ENCODE peak calls at places on chromosome 10, in eight cellular contexts. V is HCT116, G is psoas muscle, Z is cardiac muscle cell, W is stomach, U is fibroblast of pulmonary artery, X is GM13977, P is transverse colon. Y is an unnamed sample.
A peak's percentile ranks its signal among the peaks of the same experiment; 100 is the strongest.

GRCh38 chr10:131841669-131842139 is 59.1 kb upstream of the PPP2R2D start:
- DNase-seq in V (no peak), P (no peak), X (no peak), Z (no peak), G (peak; percentile 22), U (no peak), W (no peak), Y (no peak)

GRCh38 chr10:71268247-71268691 is 50.8 kb upstream of the SLC29A3 start:
- DNase-seq in Z (peak; percentile 68), G (no peak), V (no peak), W (no peak), U (peak; percentile 63), X (no peak), P (no peak), Y (peak; percentile 28)

GRCh38 chr10:29048506-29048905 is 240.4 kb upstream of the LYZL1 start:
- DNase-seq in Z (no peak), P (no peak), U (no peak), X (no peak), W (no peak), G (no peak), V (no peak), Y (no peak)

GRCh38 chr10:127064474-127064873 is 131.9 kb downstream of the INSYN2A start:
- DNase-seq in W (no peak), V (no peak), U (no peak), G (no peak), X (no peak), Z (no peak), P (no peak), Y (no peak)

GRCh38 chr10:27276581-27276980 is 36.0 kb upstream of the ACBD5 start:
- DNase-seq in P (no peak), X (no peak), G (no peak), U (no peak), W (no peak), Z (no peak), V (no peak), Y (no peak)

GRCh38 chr10:112520864-112521263 is 73.8 kb downstream of the VTI1A start:
- DNase-seq in U (no peak), X (no peak), W (no peak), Z (no peak), G (no peak), V (no peak), P (no peak), Y (no peak)

GRCh38 chr10:5547684-5547933 is 22.8 kb downstream of the CALML3 start:
- DNase-seq in V (no peak), P (no peak), G (no peak), W (no peak), U (peak; percentile 22), X (no peak), Z (no peak), Y (no peak)

GRCh38 chr10:30792025-30792424 is 162.5 kb upstream of the LYZL2 start:
- DNase-seq in V (no peak), P (no peak), Z (no peak), U (no peak), W (no peak), G (no peak), X (no peak), Y (no peak)

GRCh38 chr10:88389456-88389855 is 193.7 kb downstream of the RNLS start:
- DNase-seq in W (no peak), X (no peak), Z (peak; percentile 49), U (peak; percentile 82), P (peak; percentile 31), V (no peak), G (no peak), Y (peak; percentile 13)

DNA sequence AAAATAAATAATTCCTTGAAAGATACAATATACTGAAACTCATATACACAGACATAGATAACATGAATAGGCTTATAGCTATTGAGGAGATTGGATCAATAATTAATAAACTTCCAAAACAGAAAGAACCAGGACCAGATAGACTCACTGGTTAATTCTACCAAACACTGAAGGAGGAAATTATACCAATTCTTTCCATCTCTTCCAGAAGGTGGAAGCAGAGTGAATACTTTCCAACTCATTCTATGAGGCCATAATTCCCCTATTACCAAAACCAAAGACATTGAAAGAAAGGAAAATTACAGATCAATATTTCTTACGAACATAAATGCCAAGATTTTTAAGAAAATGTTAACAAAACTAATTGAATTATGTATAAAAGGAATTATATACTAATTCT is 624.8 kb upstream of the LRRTM3 start:
- DNase-seq in X (no peak), V (no peak), Z (no peak), U (no peak), W (no peak), P (no peak), G (no peak), Y (no peak)
- TF ChIP-seq CTCF in X (no peak), V (no peak), Z (no peak), U (no peak), W (no peak), P (no peak), G (no peak), Y (no peak)

GRCh38 chr10:61588770-61589211 is 73.9 kb upstream of the CABCOCO1 start:
- DNase-seq in X (no peak), P (no peak), G (no peak), U (no peak), Z (no peak), W (no peak), V (no peak), Y (no peak)

GRCh38 chr10:61586829-61587228 is 75.9 kb upstream of the CABCOCO1 start:
- DNase-seq in G (no peak), Z (no peak), W (no peak), V (no peak), P (no peak), X (no peak), U (no peak), Y (no peak)

GRCh38 chr10:61594430-61594829 is 68.3 kb upstream of the CABCOCO1 start:
- DNase-seq in P (no peak), W (no peak), G (no peak), Z (no peak), X (no peak), U (no peak), V (no peak), Y (no peak)

GRCh38 chr10:61592581-61592980 is 70.1 kb upstream of the CABCOCO1 start:
- DNase-seq in P (no peak), X (no peak), V (peak; percentile 33), U (peak; percentile 28), Z (peak; percentile 11), W (peak; percentile 25), G (no peak), Y (peak; percentile 26)

GRCh38 chr10:61589547-61590243 is 73.0 kb upstream of the CABCOCO1 start:
- DNase-seq in V (no peak), W (no peak), P (no peak), X (no peak), U (peak; percentile 6), G (no peak), Z (no peak), Y (no peak)
- TF ChIP-seq CTCF in V (no peak), W (no peak), P (no peak), X (no peak), U (no peak), G (no peak), Z (no peak), Y (no peak)

DNA sequence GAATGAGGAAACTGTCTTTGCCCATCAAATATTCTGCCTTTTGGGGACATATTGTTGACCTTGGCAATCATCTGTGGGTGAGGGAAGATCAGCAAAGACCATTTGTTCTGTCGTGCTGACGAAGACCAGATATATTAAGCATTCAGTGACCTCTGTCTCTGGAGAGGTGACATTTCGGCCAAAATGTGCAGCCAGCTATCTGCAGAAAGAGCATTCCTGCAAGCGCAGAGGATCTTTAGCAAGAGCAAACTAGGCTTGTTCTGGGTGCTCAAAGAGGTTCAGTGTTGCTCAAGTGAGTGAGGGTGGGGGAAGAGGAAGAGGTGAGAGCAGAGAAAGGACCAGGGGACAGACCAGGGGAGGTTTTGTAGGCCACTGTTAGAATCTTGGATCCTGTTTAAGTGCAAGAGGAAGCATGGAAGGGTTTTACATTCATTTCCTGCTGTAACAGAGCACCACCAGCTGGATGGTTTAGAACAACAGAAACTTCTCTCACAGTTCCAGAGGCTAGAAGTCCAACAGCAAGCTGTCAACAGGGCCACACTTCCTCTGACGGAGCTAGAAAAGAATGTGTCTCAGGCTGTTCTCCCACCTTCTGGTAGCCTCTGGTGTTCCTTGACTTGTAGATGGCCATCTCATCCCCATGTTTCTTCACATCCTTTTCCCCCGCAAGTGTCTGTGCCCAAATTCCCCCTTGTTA is 11.2 kb downstream of the C10orf120 start:
- DNase-seq in P (no peak), G (no peak), U (peak; percentile 37), V (no peak), X (no peak), W (no peak), Z (peak; percentile 42), Y (no peak)
- TF ChIP-seq CTCF in P (no peak), G (no peak), U (no peak), V (peak; percentile 15), X (no peak), W (no peak), Z (no peak), Y (no peak)

DNA sequence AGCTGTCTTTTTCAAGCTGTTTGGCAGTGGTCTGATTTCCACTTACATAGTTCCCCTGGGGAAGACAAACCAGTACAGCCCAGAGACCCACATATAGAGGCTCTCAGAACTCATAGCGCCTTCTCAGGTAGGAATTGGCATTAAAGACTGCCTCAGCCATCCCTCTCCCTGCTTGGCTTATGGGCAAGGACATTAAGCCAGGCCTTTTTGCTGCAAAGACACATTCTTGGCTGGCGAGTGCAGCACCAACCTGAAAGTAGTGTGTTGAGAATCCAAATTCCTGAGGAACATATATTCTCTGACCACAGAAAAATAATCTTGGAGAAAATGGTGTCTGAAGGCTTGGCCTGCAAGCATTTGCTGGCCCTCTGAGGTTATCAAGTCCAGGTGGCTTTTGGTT is 39.2 kb upstream of the HPS1 start:
- DNase-seq in P (no peak), Z (no peak), X (no peak), U (peak; percentile 21), G (no peak), V (no peak), W (no peak), Y (no peak)
- TF ChIP-seq CTCF in P (no peak), Z (no peak), X (no peak), U (no peak), G (no peak), V (no peak), W (no peak), Y (no peak)

DNA sequence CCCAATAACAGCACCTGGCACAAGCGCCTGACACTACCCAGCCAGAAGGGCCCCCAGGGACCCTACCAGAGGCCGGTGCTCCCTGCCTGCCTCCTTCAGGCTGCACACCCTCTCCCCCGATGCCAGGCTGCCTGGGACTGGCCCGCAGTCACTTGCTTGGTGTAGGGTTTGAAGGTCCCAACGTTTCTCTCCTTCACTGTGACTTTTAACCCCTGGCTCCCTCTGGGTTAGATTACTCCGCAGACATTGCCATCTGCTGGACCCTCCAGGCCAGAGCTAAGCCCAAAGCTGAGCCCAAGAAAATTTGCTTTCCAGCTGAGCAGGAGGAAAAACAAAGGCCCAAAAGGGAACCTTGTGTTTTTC is 6.9 kb downstream of the CDHR1 start:
- DNase-seq in Z (no peak), W (no peak), G (no peak), X (no peak), U (no peak), V (no peak), P (no peak), Y (no peak)
- TF ChIP-seq CTCF in Z (no peak), W (no peak), G (no peak), X (no peak), U (no peak), V (no peak), P (peak; percentile 15), Y (no peak)